ENCODE peak calls at places on chromosomes 16 and 17, in four cellular contexts. A is hepatocyte, D is uterus, Y is Peyer's patch. Q is an unnamed sample.

GRCh38 chr17:42784811-42785592 is 4.6 kb downstream of the WNK4 start:
- DNase-seq in A (no peak), D (no peak), Y (no peak), Q (no peak)

GRCh38 chr17:45372325-45372869 is 55.6 kb upstream of the MAP3K14 start:
- DNase-seq in A (no peak), D (no peak), Y (peak; percentile 41), Q (no peak)

GRCh38 chr17:28405632-28406477 is at the start of gene SLC46A1:
- DNase-seq in A (peak; percentile 88), D (peak; percentile 54), Y (peak; percentile 74), Q (peak; percentile 10)

GRCh38 chr16:73126453-73126853 is 78.5 kb upstream of the ZFHX3 start:
- DNase-seq in A (peak; percentile 60), D (peak; percentile 70), Y (peak; percentile 51), Q (no peak)

GRCh38 chr16:50692999-50693781 is at the start of gene NOD2:
- DNase-seq in A (peak; percentile 34), D (no peak), Y (no peak), Q (no peak)

GRCh38 chr16:21265104-21265825 is 12.8 kb downstream of the CRYM start:
- DNase-seq in A (no peak), D (no peak), Y (no peak), Q (no peak)

GRCh38 chr17:78313735-78314648 is 45.9 kb downstream of the SOCS3 start:
- DNase-seq in A (peak; percentile 94), D (peak; percentile 66), Y (peak; percentile 89), Q (peak; percentile 62)

GRCh38 chr17:74358696-74359095 is 3.0 kb downstream of the BTBD17 start:
- DNase-seq in A (no peak), D (no peak), Y (no peak), Q (no peak)

GRCh38 chr17:17119533-17119932 is 77.3 kb downstream of the MPRIP start:
- DNase-seq in A (no peak), D (no peak), Y (peak; percentile 83), Q (peak; percentile 23)

GRCh38 chr17:63450551-63450950 is 4.4 kb upstream of the CYB561 start:
- DNase-seq in A (no peak), D (no peak), Y (no peak), Q (no peak)

GRCh38 chr17:66965801-66966528 is 1.5 kb downstream of the CACNG4 start:
- DNase-seq in A (peak; percentile 29), D (no peak), Y (no peak), Q (no peak)

GRCh38 chr17:57806083-57806830 is 43.6 kb downstream of the MRPS23 start:
- DNase-seq in A (no peak), D (no peak), Y (no peak), Q (no peak)

GRCh38 chr17:34257986-34258326 is 2.9 kb downstream of the CCL2 start:
- DNase-seq in A (no peak), D (no peak), Y (no peak), Q (no peak)

GRCh38 chr17:15293558-15293957 is 28.4 kb upstream of the PMP22 start:
- DNase-seq in A (no peak), D (no peak), Y (no peak), Q (no peak)

GRCh38 chr17:73625975-73626706 is 18.1 kb downstream of the SDK2 start:
- DNase-seq in A (peak; percentile 31), D (no peak), Y (no peak), Q (no peak)

GRCh38 chr17:19482571-19482970 is 51.1 kb upstream of the SLC47A1 start:
- DNase-seq in A (no peak), D (peak; percentile 49), Y (no peak), Q (no peak)

GRCh38 chr17:73628642-73629552 is 15.3 kb downstream of the SDK2 start:
- DNase-seq in A (peak; percentile 32), D (no peak), Y (no peak), Q (no peak)

GRCh38 chr17:27354491-27355081 is 60.7 kb downstream of the WSB1 start:
- DNase-seq in A (peak; percentile 42), D (no peak), Y (no peak), Q (no peak)

GRCh38 chr17:54901230-54901847 is 687 bp downstream of the TOM1L1 start:
- DNase-seq in A (peak; percentile 28), D (no peak), Y (peak; percentile 61), Q (no peak)

GRCh38 chr16:89179148-89179484 is 7.6 kb downstream of the CDH15 start:
- DNase-seq in A (no peak), D (no peak), Y (no peak), Q (no peak)

GRCh38 chr17:11608396-11608795 is 10.1 kb downstream of the DNAH9 start:
- DNase-seq in A (peak; percentile 90), D (peak; percentile 86), Y (peak; percentile 64), Q (no peak)

DNA sequence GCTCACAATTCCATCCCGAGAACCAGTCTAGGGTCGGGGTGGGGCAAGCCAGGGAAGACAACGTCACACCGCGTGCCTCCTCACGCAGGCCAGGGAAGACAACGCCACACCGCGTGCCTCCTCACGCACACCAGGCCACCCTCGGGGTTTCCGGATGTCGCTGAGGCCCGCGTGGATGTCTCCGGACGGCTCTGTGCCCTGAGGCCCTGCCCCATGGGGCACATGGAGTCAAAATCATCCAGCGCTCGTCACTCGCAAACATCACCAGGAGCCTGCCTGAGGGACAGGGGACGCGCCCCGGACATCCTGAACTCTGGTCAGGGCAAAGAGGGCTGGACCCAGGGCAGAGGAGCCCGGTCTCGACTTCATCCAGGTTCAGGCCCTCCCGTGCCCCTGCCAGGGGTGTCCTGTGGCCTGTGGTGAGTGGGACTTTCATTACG is 3.7 kb downstream of the TMEM204 start:
- DNase-seq in A (no peak), D (no peak), Y (no peak), Q (no peak)
- H3K4me1 ChIP-seq in A (peaks cover 28% of the 10 kb centered on the region), D (no peaks in the 10 kb centered on the region), Y (peaks cover 34% of the 10 kb centered on the region), Q (peaks cover 54% of the 10 kb centered on the region)

GRCh38 chr17:76682306-76682705 is 28.5 kb downstream of the MXRA7 start:
- DNase-seq in A (no peak), D (peak; percentile 76), Y (no peak), Q (no peak)
- H3K27ac ChIP-seq in A (peak overlapping the region; percentile 37), D (peak overlapping the region; percentile 90), Y (peak overlapping the region; percentile 9), Q (no peak overlapping the region)

GRCh38 chr16:68752602-68753001 is 15.5 kb downstream of the CDH1 start:
- DNase-seq in A (peak; percentile 46), D (no peak), Y (peak; percentile 77), Q (no peak)

GRCh38 chr16:68750243-68750642 is 13.2 kb downstream of the CDH1 start:
- DNase-seq in A (no peak), D (no peak), Y (no peak), Q (no peak)

GRCh38 chr16:68749424-68749823 is 12.3 kb downstream of the CDH1 start:
- DNase-seq in A (no peak), D (no peak), Y (no peak), Q (no peak)

GRCh38 chr16:68754117-68754792 is 17.2 kb downstream of the CDH1 start:
- DNase-seq in A (no peak), D (no peak), Y (peak; percentile 82), Q (no peak)

DNA sequence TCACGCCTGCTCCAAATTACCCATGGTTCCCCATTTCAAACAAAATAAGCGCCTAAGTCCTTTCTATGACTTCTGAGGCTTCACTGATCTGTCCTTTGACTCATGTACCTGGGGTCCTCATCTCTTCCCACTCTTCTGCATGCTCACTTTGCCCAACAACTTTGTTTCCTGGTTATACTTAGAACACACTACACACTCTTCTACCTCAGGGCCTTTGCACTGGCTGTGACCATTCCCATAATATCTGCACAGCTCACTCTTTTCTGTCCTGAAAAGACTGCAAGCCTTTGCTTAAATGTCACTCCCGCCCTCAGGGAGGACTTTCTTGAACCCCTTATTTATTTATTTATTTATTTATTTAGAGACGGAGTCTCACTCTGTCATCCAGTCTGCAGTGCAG is 14.1 kb downstream of the CDH1 start:
- DNase-seq in A (no peak), D (no peak), Y (no peak), Q (no peak)
- H3K4me1 ChIP-seq in A (peaks cover 59% of the 10 kb centered on the region), D (no peaks in the 10 kb centered on the region), Y (no peaks in the 10 kb centered on the region), Q (peaks cover 19% of the 10 kb centered on the region)

GRCh38 chr17:50834126-50834785 is 1.1 kb upstream of the WFIKKN2 start:
- DNase-seq in A (no peak), D (no peak), Y (no peak), Q (no peak)
- H3K27ac ChIP-seq in A (no peak overlapping the region), D (no peak overlapping the region), Y (no peak overlapping the region), Q (no peak overlapping the region)

GRCh38 chr17:80262775-80263244 is 2.2 kb downstream of the RNF213 start:
- DNase-seq in A (no peak), D (no peak), Y (no peak), Q (no peak)
- H3K4me1 ChIP-seq in A (peaks cover 27% of the 10 kb centered on the region), D (no peaks in the 10 kb centered on the region), Y (peaks cover 33% of the 10 kb centered on the region), Q (peaks cover 80% of the 10 kb centered on the region)

GRCh38 chr17:7435676-7436555 is 681 bp downstream of the TMEM102 start:
- DNase-seq in A (peak; percentile 64), D (no peak), Y (peak; percentile 81), Q (no peak)
- H3K27ac ChIP-seq in A (peak overlapping the region; percentile 65), D (peak overlapping the region; percentile 5), Y (peak overlapping the region; percentile 88), Q (peak overlapping the region; percentile 93)

DNA sequence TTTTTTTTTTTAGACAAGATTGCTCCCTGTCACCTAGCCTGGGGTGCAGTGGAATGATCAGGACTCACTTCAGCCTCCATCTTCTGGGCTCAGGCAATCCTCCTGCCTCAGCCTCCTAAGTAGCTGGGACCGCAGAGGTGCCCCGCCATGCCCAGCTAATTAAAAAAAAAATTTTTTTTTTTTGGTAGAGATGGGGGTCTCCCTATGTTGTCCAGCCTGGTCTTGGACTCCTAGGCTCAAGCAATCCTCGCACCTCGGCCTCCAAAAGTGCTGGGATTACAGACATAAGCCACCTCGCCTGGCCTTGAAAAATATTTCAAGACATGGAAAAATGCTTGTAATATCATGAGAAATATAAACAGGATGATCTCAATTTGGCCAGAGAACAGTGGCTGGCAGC is 42.9 kb downstream of the HAPSTR1 start:
- DNase-seq in A (no peak), D (no peak), Y (no peak), Q (no peak)
- H3K4me1 ChIP-seq in A (no peaks in the 10 kb centered on the region), D (no peaks in the 10 kb centered on the region), Y (no peaks in the 10 kb centered on the region), Q (peaks cover 9% of the 10 kb centered on the region)

GRCh38 chr17:48676963-48677558 is 45.3 kb downstream of the PRAC1 start:
- DNase-seq in A (no peak), D (no peak), Y (no peak), Q (no peak)
- H3K27ac ChIP-seq in A (no peak overlapping the region), D (no peak overlapping the region), Y (no peak overlapping the region), Q (no peak overlapping the region)